ENCODE peak calls at places on chromosomes 3 and 15, in seven cellular contexts. One of them, this sample, is unnamed.
A peak's percentile ranks its signal among the peaks of the same experiment; 100 is the strongest.

GRCh38 chr3:58464875-58465274 is 27.0 kb upstream of the KCTD6 start:
- DNase-seq in progenitor cell of endocrine pancreas: no peak
- DNase-seq in NCI-H345: no peak
- DNase-seq in HCEC 1CT: no peak
- DNase-seq in keratinocyte: no peak
- DNase-seq in neuronal stem cell: no peak
- DNase-seq in lower leg skin: no peak
- DNase-seq in this sample: no peak

GRCh38 chr3:160748226-160748625 is 7.8 kb upstream of the PPM1L start:
- DNase-seq in lower leg skin: no peak
- DNase-seq in HCEC 1CT: no peak
- DNase-seq in keratinocyte: no peak
- DNase-seq in NCI-H345: no peak
- DNase-seq in progenitor cell of endocrine pancreas: no peak
- DNase-seq in neuronal stem cell: no peak
- DNase-seq in this sample: no peak

GRCh38 chr3:177538743-177539730 is 341.8 kb upstream of the TBL1XR1 start:
- DNase-seq in NCI-H345: no peak
- DNase-seq in lower leg skin: no peak
- DNase-seq in keratinocyte: no peak
- DNase-seq in progenitor cell of endocrine pancreas: no peak
- DNase-seq in HCEC 1CT: no peak
- DNase-seq in neuronal stem cell: no peak
- DNase-seq in this sample: no peak

GRCh38 chr3:55896155-55896554 is 409.0 kb upstream of the WNT5A start:
- DNase-seq in HCEC 1CT: no peak
- DNase-seq in progenitor cell of endocrine pancreas: no peak
- DNase-seq in lower leg skin: no peak
- DNase-seq in keratinocyte: no peak
- DNase-seq in neuronal stem cell: no peak
- DNase-seq in NCI-H345: peak; percentile 55
- DNase-seq in this sample: no peak

GRCh38 chr15:85624241-85624855 is 170.4 kb downstream of the KLHL25 start:
- DNase-seq in lower leg skin: no peak
- DNase-seq in HCEC 1CT: no peak
- DNase-seq in NCI-H345: no peak
- DNase-seq in neuronal stem cell: no peak
- DNase-seq in keratinocyte: no peak
- DNase-seq in progenitor cell of endocrine pancreas: no peak
- DNase-seq in this sample: no peak

GRCh38 chr3:37825744-37826143 is 35.9 kb upstream of the CTDSPL start:
- DNase-seq in keratinocyte: no peak
- DNase-seq in progenitor cell of endocrine pancreas: no peak
- DNase-seq in HCEC 1CT: no peak
- DNase-seq in neuronal stem cell: no peak
- DNase-seq in NCI-H345: no peak
- DNase-seq in lower leg skin: no peak
- DNase-seq in this sample: no peak

GRCh38 chr3:85161544-85161943 is 202.8 kb downstream of the CADM2 start:
- DNase-seq in NCI-H345: no peak
- DNase-seq in HCEC 1CT: no peak
- DNase-seq in neuronal stem cell: no peak
- DNase-seq in progenitor cell of endocrine pancreas: no peak
- DNase-seq in keratinocyte: peak; percentile 40
- DNase-seq in lower leg skin: no peak
- DNase-seq in this sample: no peak

GRCh38 chr3:28347374-28348285 is 891 bp upstream of the ZCWPW2 start:
- DNase-seq in lower leg skin: peak; percentile 14
- DNase-seq in keratinocyte: no peak
- DNase-seq in progenitor cell of endocrine pancreas: no peak
- DNase-seq in NCI-H345: no peak
- DNase-seq in HCEC 1CT: peak; percentile 85
- DNase-seq in neuronal stem cell: no peak
- DNase-seq in this sample: no peak

GRCh38 chr15:96585634-96586386 is 255.3 kb downstream of the NR2F2 start:
- DNase-seq in HCEC 1CT: no peak
- DNase-seq in lower leg skin: no peak
- DNase-seq in NCI-H345: no peak
- DNase-seq in progenitor cell of endocrine pancreas: no peak
- DNase-seq in keratinocyte: no peak
- DNase-seq in neuronal stem cell: no peak
- DNase-seq in this sample: no peak

GRCh38 chr3:183518446-183519185 is 36.9 kb downstream of the KLHL6 start:
- DNase-seq in neuronal stem cell: peak; percentile 57
- DNase-seq in NCI-H345: peak; percentile 78
- DNase-seq in keratinocyte: no peak
- DNase-seq in HCEC 1CT: no peak
- DNase-seq in lower leg skin: no peak
- DNase-seq in progenitor cell of endocrine pancreas: no peak
- DNase-seq in this sample: no peak

GRCh38 chr15:36691596-36691995 is 112.2 kb downstream of the CDIN1 start:
- DNase-seq in NCI-H345: no peak
- DNase-seq in neuronal stem cell: no peak
- DNase-seq in lower leg skin: no peak
- DNase-seq in progenitor cell of endocrine pancreas: no peak
- DNase-seq in keratinocyte: no peak
- DNase-seq in HCEC 1CT: no peak
- DNase-seq in this sample: no peak

GRCh38 chr3:66407281-66408218 is 93.3 kb downstream of the LRIG1 start:
- DNase-seq in neuronal stem cell: peak; percentile 48
- DNase-seq in NCI-H345: peak; percentile 39
- DNase-seq in HCEC 1CT: peak; percentile 27
- DNase-seq in lower leg skin: no peak
- DNase-seq in progenitor cell of endocrine pancreas: peak; percentile 70
- DNase-seq in keratinocyte: peak; percentile 28
- DNase-seq in this sample: peak; percentile 81

GRCh38 chr3:156681003-156681402 is 6.6 kb downstream of the TIPARP start:
- DNase-seq in lower leg skin: peak; percentile 79
- DNase-seq in HCEC 1CT: peak; percentile 73
- DNase-seq in keratinocyte: peak; percentile 83
- DNase-seq in neuronal stem cell: peak; percentile 18
- DNase-seq in NCI-H345: peak; percentile 34
- DNase-seq in progenitor cell of endocrine pancreas: no peak
- DNase-seq in this sample: no peak

GRCh38 chr15:29677450-29677849 is 144.8 kb downstream of the TJP1 start:
- DNase-seq in lower leg skin: no peak
- DNase-seq in HCEC 1CT: no peak
- DNase-seq in neuronal stem cell: no peak
- DNase-seq in NCI-H345: no peak
- DNase-seq in progenitor cell of endocrine pancreas: no peak
- DNase-seq in keratinocyte: no peak
- DNase-seq in this sample: no peak

GRCh38 chr15:35813573-35813972 is 267.6 kb upstream of the DPH6 start:
- DNase-seq in NCI-H345: no peak
- DNase-seq in progenitor cell of endocrine pancreas: no peak
- DNase-seq in keratinocyte: no peak
- DNase-seq in HCEC 1CT: no peak
- DNase-seq in lower leg skin: no peak
- DNase-seq in neuronal stem cell: no peak
- DNase-seq in this sample: no peak

GRCh38 chr3:157499342-157499963 is 3.8 kb downstream of the VEPH1 start:
- DNase-seq in progenitor cell of endocrine pancreas: peak; percentile 71
- DNase-seq in keratinocyte: peak; percentile 17
- DNase-seq in NCI-H345: no peak
- DNase-seq in lower leg skin: peak; percentile 27
- DNase-seq in neuronal stem cell: peak; percentile 48
- DNase-seq in HCEC 1CT: peak; percentile 27
- DNase-seq in this sample: peak; percentile 79

GRCh38 chr3:147943265-147943945 is 534.2 kb downstream of the ZIC1 start:
- DNase-seq in neuronal stem cell: no peak
- DNase-seq in keratinocyte: no peak
- DNase-seq in NCI-H345: no peak
- DNase-seq in progenitor cell of endocrine pancreas: no peak
- DNase-seq in HCEC 1CT: peak; percentile 90
- DNase-seq in lower leg skin: no peak
- DNase-seq in this sample: no peak

GRCh38 chr3:12750658-12751071 is 8.4 kb downstream of the TMEM40 start:
- DNase-seq in neuronal stem cell: no peak
- DNase-seq in keratinocyte: no peak
- DNase-seq in progenitor cell of endocrine pancreas: no peak
- DNase-seq in lower leg skin: no peak
- DNase-seq in HCEC 1CT: peak; percentile 39
- DNase-seq in NCI-H345: no peak
- DNase-seq in this sample: no peak

GRCh38 chr15:29870495-29871151 is 48.4 kb upstream of the TJP1 start:
- DNase-seq in progenitor cell of endocrine pancreas: peak; percentile 15
- DNase-seq in NCI-H345: peak; percentile 41
- DNase-seq in neuronal stem cell: no peak
- DNase-seq in lower leg skin: no peak
- DNase-seq in HCEC 1CT: no peak
- DNase-seq in keratinocyte: no peak
- DNase-seq in this sample: peak; percentile 33

GRCh38 chr3:93989241-93989640 is 9.3 kb downstream of the ARL13B start:
- DNase-seq in HCEC 1CT: no peak
- DNase-seq in NCI-H345: no peak
- DNase-seq in lower leg skin: no peak
- DNase-seq in neuronal stem cell: no peak
- DNase-seq in keratinocyte: no peak
- DNase-seq in progenitor cell of endocrine pancreas: no peak
- DNase-seq in this sample: no peak

GRCh38 chr3:183178833-183179549 is 16.5 kb upstream of the LAMP3 start:
- DNase-seq in NCI-H345: no peak
- DNase-seq in keratinocyte: no peak
- DNase-seq in progenitor cell of endocrine pancreas: peak; percentile 46
- DNase-seq in HCEC 1CT: peak; percentile 48
- DNase-seq in neuronal stem cell: peak; percentile 60
- DNase-seq in lower leg skin: no peak
- DNase-seq in this sample: peak; percentile 77

GRCh38 chr15:69502470-69503045 is 49.9 kb downstream of the RPLP1 start:
- DNase-seq in neuronal stem cell: no peak
- DNase-seq in NCI-H345: no peak
- DNase-seq in progenitor cell of endocrine pancreas: no peak
- DNase-seq in lower leg skin: no peak
- DNase-seq in keratinocyte: no peak
- DNase-seq in HCEC 1CT: no peak
- DNase-seq in this sample: no peak

GRCh38 chr3:66531256-66531655 is 30.4 kb upstream of the LRIG1 start:
- DNase-seq in keratinocyte: no peak
- DNase-seq in progenitor cell of endocrine pancreas: no peak
- DNase-seq in neuronal stem cell: no peak
- DNase-seq in lower leg skin: no peak
- DNase-seq in NCI-H345: no peak
- DNase-seq in HCEC 1CT: no peak
- DNase-seq in this sample: no peak

GRCh38 chr15:68413363-68414255 is 18.4 kb downstream of the ITGA11 start:
- DNase-seq in NCI-H345: no peak
- DNase-seq in lower leg skin: no peak
- DNase-seq in neuronal stem cell: no peak
- DNase-seq in progenitor cell of endocrine pancreas: no peak
- DNase-seq in HCEC 1CT: no peak
- DNase-seq in keratinocyte: no peak
- DNase-seq in this sample: no peak

GRCh38 chr3:127286571-127287140 is 1.2 kb downstream of the PRR20G start:
- DNase-seq in NCI-H345: no peak
- DNase-seq in keratinocyte: no peak
- DNase-seq in progenitor cell of endocrine pancreas: no peak
- DNase-seq in neuronal stem cell: no peak
- DNase-seq in lower leg skin: no peak
- DNase-seq in HCEC 1CT: peak; percentile 30
- DNase-seq in this sample: no peak

GRCh38 chr3:131802029-131802428 is 232.8 kb downstream of the CPNE4 start:
- DNase-seq in lower leg skin: no peak
- DNase-seq in progenitor cell of endocrine pancreas: no peak
- DNase-seq in keratinocyte: no peak
- DNase-seq in neuronal stem cell: no peak
- DNase-seq in NCI-H345: no peak
- DNase-seq in HCEC 1CT: no peak
- DNase-seq in this sample: no peak

GRCh38 chr3:177529716-177530335 is 332.5 kb upstream of the TBL1XR1 start:
- DNase-seq in NCI-H345: no peak
- DNase-seq in neuronal stem cell: no peak
- DNase-seq in keratinocyte: no peak
- DNase-seq in progenitor cell of endocrine pancreas: no peak
- DNase-seq in lower leg skin: no peak
- DNase-seq in HCEC 1CT: no peak
- DNase-seq in this sample: no peak

GRCh38 chr3:41893977-41894376 is 67.9 kb downstream of the ULK4 start:
- DNase-seq in keratinocyte: no peak
- DNase-seq in neuronal stem cell: no peak
- DNase-seq in HCEC 1CT: peak; percentile 57
- DNase-seq in progenitor cell of endocrine pancreas: no peak
- DNase-seq in NCI-H345: no peak
- DNase-seq in lower leg skin: peak; percentile 22
- DNase-seq in this sample: no peak

GRCh38 chr3:83230841-83231240 is 1469.4 kb upstream of the GBE1 start:
- DNase-seq in keratinocyte: no peak
- DNase-seq in neuronal stem cell: no peak
- DNase-seq in lower leg skin: no peak
- DNase-seq in HCEC 1CT: no peak
- DNase-seq in NCI-H345: no peak
- DNase-seq in progenitor cell of endocrine pancreas: no peak
- DNase-seq in this sample: no peak

GRCh38 chr15:39574416-39574815 is 6.5 kb upstream of the THBS1 start:
- DNase-seq in lower leg skin: no peak
- DNase-seq in neuronal stem cell: no peak
- DNase-seq in progenitor cell of endocrine pancreas: no peak
- DNase-seq in keratinocyte: no peak
- DNase-seq in NCI-H345: no peak
- DNase-seq in HCEC 1CT: no peak
- DNase-seq in this sample: no peak

This sample was measured in nephron progenitor cell.